ENCODE peak calls at places on chromosomes 13 and 19, in eight cellular contexts. One of them, this sample, is unnamed.

GRCh38 chr19:44625531-44626066 is 12.2 kb downstream of the IGSF23 start:
- DNase-seq in A549: no peak
- DNase-seq in cardiac muscle cell: no peak
- DNase-seq in GM23338: no peak
- DNase-seq in lung microvascular endothelial cell: no peak
- DNase-seq in memory B cell: no peak
- DNase-seq in hypothalamus: no peak
- DNase-seq in stimulated activated CD4-positive, alpha-beta T cell treated with anti-CD3 and anti-CD28 coated beads, Interleukin-12 subunit alpha, Interleukin-12 subunit beta, amount 100 ng/mL, for 48 hours: no peak
- DNase-seq in this sample: peak; percentile 74

GRCh38 chr13:44362394-44363040 is 11.1 kb upstream of the SERP2 start:
- DNase-seq in A549: no peak
- DNase-seq in cardiac muscle cell: peak; percentile 30
- DNase-seq in GM23338: no peak
- DNase-seq in lung microvascular endothelial cell: peak; percentile 48
- DNase-seq in memory B cell: no peak
- DNase-seq in hypothalamus: no peak
- DNase-seq in stimulated activated CD4-positive, alpha-beta T cell treated with anti-CD3 and anti-CD28 coated beads, Interleukin-12 subunit alpha, Interleukin-12 subunit beta, amount 100 ng/mL, for 48 hours: no peak
- DNase-seq in this sample: no peak

GRCh38 chr19:9523885-9524474 is 14.5 kb downstream of the ZNF426 start:
- DNase-seq in A549: no peak
- DNase-seq in cardiac muscle cell: no peak
- DNase-seq in GM23338: peak; percentile 14
- DNase-seq in lung microvascular endothelial cell: no peak
- DNase-seq in memory B cell: no peak
- DNase-seq in hypothalamus: no peak
- DNase-seq in stimulated activated CD4-positive, alpha-beta T cell treated with anti-CD3 and anti-CD28 coated beads, Interleukin-12 subunit alpha, Interleukin-12 subunit beta, amount 100 ng/mL, for 48 hours: no peak
- DNase-seq in this sample: no peak

GRCh38 chr19:1073956-1074511 is 7.1 kb downstream of the ARHGAP45 start:
- DNase-seq in A549: no peak
- DNase-seq in cardiac muscle cell: no peak
- DNase-seq in GM23338: no peak
- DNase-seq in lung microvascular endothelial cell: no peak
- DNase-seq in memory B cell: no peak
- DNase-seq in hypothalamus: no peak
- DNase-seq in stimulated activated CD4-positive, alpha-beta T cell treated with anti-CD3 and anti-CD28 coated beads, Interleukin-12 subunit alpha, Interleukin-12 subunit beta, amount 100 ng/mL, for 48 hours: no peak
- DNase-seq in this sample: no peak

GRCh38 chr19:18131841-18132596 is 20.9 kb upstream of the PIK3R2 start:
- DNase-seq in A549: no peak
- DNase-seq in cardiac muscle cell: no peak
- DNase-seq in GM23338: peak; percentile 74
- DNase-seq in lung microvascular endothelial cell: no peak
- DNase-seq in memory B cell: no peak
- DNase-seq in hypothalamus: no peak
- DNase-seq in stimulated activated CD4-positive, alpha-beta T cell treated with anti-CD3 and anti-CD28 coated beads, Interleukin-12 subunit alpha, Interleukin-12 subunit beta, amount 100 ng/mL, for 48 hours: no peak
- DNase-seq in this sample: no peak

GRCh38 chr13:93045836-93046235 is 180.8 kb upstream of the GPC6 start:
- DNase-seq in A549: no peak
- DNase-seq in cardiac muscle cell: peak; percentile 21
- DNase-seq in GM23338: no peak
- DNase-seq in lung microvascular endothelial cell: no peak
- DNase-seq in memory B cell: no peak
- DNase-seq in hypothalamus: no peak
- DNase-seq in stimulated activated CD4-positive, alpha-beta T cell treated with anti-CD3 and anti-CD28 coated beads, Interleukin-12 subunit alpha, Interleukin-12 subunit beta, amount 100 ng/mL, for 48 hours: no peak
- DNase-seq in this sample: no peak

GRCh38 chr19:48615145-48616040 is 517 bp upstream of the FAM83E start:
- DNase-seq in A549: no peak
- DNase-seq in cardiac muscle cell: no peak
- DNase-seq in GM23338: peak; percentile 93
- DNase-seq in lung microvascular endothelial cell: no peak
- DNase-seq in memory B cell: no peak
- DNase-seq in hypothalamus: no peak
- DNase-seq in stimulated activated CD4-positive, alpha-beta T cell treated with anti-CD3 and anti-CD28 coated beads, Interleukin-12 subunit alpha, Interleukin-12 subunit beta, amount 100 ng/mL, for 48 hours: no peak
- DNase-seq in this sample: no peak

GRCh38 chr19:4719499-4719866 is 4.2 kb downstream of the DPP9 start:
- DNase-seq in A549: no peak
- DNase-seq in cardiac muscle cell: no peak
- DNase-seq in GM23338: no peak
- DNase-seq in lung microvascular endothelial cell: no peak
- DNase-seq in memory B cell: no peak
- DNase-seq in hypothalamus: no peak
- DNase-seq in stimulated activated CD4-positive, alpha-beta T cell treated with anti-CD3 and anti-CD28 coated beads, Interleukin-12 subunit alpha, Interleukin-12 subunit beta, amount 100 ng/mL, for 48 hours: no peak
- DNase-seq in this sample: no peak

GRCh38 chr13:30235206-30235605 is 72.1 kb downstream of the KATNAL1 start:
- DNase-seq in A549: no peak
- DNase-seq in cardiac muscle cell: peak; percentile 16
- DNase-seq in GM23338: no peak
- DNase-seq in lung microvascular endothelial cell: no peak
- DNase-seq in memory B cell: no peak
- DNase-seq in hypothalamus: no peak
- DNase-seq in stimulated activated CD4-positive, alpha-beta T cell treated with anti-CD3 and anti-CD28 coated beads, Interleukin-12 subunit alpha, Interleukin-12 subunit beta, amount 100 ng/mL, for 48 hours: no peak
- DNase-seq in this sample: no peak

GRCh38 chr13:100707818-100708740 is 33.5 kb upstream of the TMTC4 start:
- DNase-seq in A549: no peak
- DNase-seq in cardiac muscle cell: peak; percentile 16
- DNase-seq in GM23338: no peak
- DNase-seq in lung microvascular endothelial cell: no peak
- DNase-seq in memory B cell: no peak
- DNase-seq in hypothalamus: no peak
- DNase-seq in stimulated activated CD4-positive, alpha-beta T cell treated with anti-CD3 and anti-CD28 coated beads, Interleukin-12 subunit alpha, Interleukin-12 subunit beta, amount 100 ng/mL, for 48 hours: no peak
- DNase-seq in this sample: no peak

GRCh38 chr13:95298971-95299627 is 2.2 kb downstream of the ABCC4 start:
- DNase-seq in A549: no peak
- DNase-seq in cardiac muscle cell: peak; percentile 65
- DNase-seq in GM23338: no peak
- DNase-seq in lung microvascular endothelial cell: peak; percentile 65
- DNase-seq in memory B cell: no peak
- DNase-seq in hypothalamus: no peak
- DNase-seq in stimulated activated CD4-positive, alpha-beta T cell treated with anti-CD3 and anti-CD28 coated beads, Interleukin-12 subunit alpha, Interleukin-12 subunit beta, amount 100 ng/mL, for 48 hours: no peak
- DNase-seq in this sample: peak; percentile 51